ENCODE peak calls at places on chromosome 5, in eight cellular contexts. One of them, this sample, is unnamed.

GRCh38 chr5:36300181-36300926 is 1.3 kb downstream of the RANBP3L start:
- DNase-seq in kidney epithelial cell: no peak
- DNase-seq in SK-N-SH: no peak
- DNase-seq in pancreas: no peak
- DNase-seq in tibial artery: no peak
- DNase-seq in right atrium auricular region: no peak
- DNase-seq in WERI-Rb-1: no peak
- DNase-seq in brain microvascular endothelial cell: no peak
- DNase-seq in this sample: peak; percentile 10

GRCh38 chr5:32276173-32276853 is 36.4 kb downstream of the MTMR12 start:
- DNase-seq in kidney epithelial cell: peak; percentile 77
- DNase-seq in SK-N-SH: no peak
- DNase-seq in pancreas: no peak
- DNase-seq in tibial artery: no peak
- DNase-seq in right atrium auricular region: no peak
- DNase-seq in WERI-Rb-1: no peak
- DNase-seq in brain microvascular endothelial cell: no peak
- DNase-seq in this sample: no peak

GRCh38 chr5:178526796-178527457 is 63.3 kb downstream of the COL23A1 start:
- DNase-seq in kidney epithelial cell: no peak
- DNase-seq in SK-N-SH: no peak
- DNase-seq in pancreas: no peak
- DNase-seq in tibial artery: no peak
- DNase-seq in right atrium auricular region: no peak
- DNase-seq in WERI-Rb-1: no peak
- DNase-seq in brain microvascular endothelial cell: no peak
- DNase-seq in this sample: no peak

GRCh38 chr5:112878760-112879159 is 17.7 kb downstream of the SRP19 start:
- DNase-seq in kidney epithelial cell: peak; percentile 29
- DNase-seq in SK-N-SH: no peak
- DNase-seq in pancreas: no peak
- DNase-seq in tibial artery: no peak
- DNase-seq in right atrium auricular region: no peak
- DNase-seq in WERI-Rb-1: no peak
- DNase-seq in brain microvascular endothelial cell: no peak
- DNase-seq in this sample: no peak

GRCh38 chr5:32794086-32794485 is 83.0 kb downstream of the NPR3 start:
- DNase-seq in kidney epithelial cell: no peak
- DNase-seq in SK-N-SH: no peak
- DNase-seq in pancreas: no peak
- DNase-seq in tibial artery: no peak
- DNase-seq in right atrium auricular region: no peak
- DNase-seq in WERI-Rb-1: no peak
- DNase-seq in brain microvascular endothelial cell: peak; percentile 44
- DNase-seq in this sample: no peak

GRCh38 chr5:98775962-98776687 is 2.7 kb downstream of the RGMB start:
- DNase-seq in kidney epithelial cell: no peak
- DNase-seq in SK-N-SH: no peak
- DNase-seq in pancreas: no peak
- DNase-seq in tibial artery: no peak
- DNase-seq in right atrium auricular region: no peak
- DNase-seq in WERI-Rb-1: no peak
- DNase-seq in brain microvascular endothelial cell: peak; percentile 85
- DNase-seq in this sample: no peak

GRCh38 chr5:173793677-173794570 is 94.2 kb upstream of the CPEB4 start:
- DNase-seq in kidney epithelial cell: no peak
- DNase-seq in SK-N-SH: no peak
- DNase-seq in pancreas: no peak
- DNase-seq in tibial artery: no peak
- DNase-seq in right atrium auricular region: no peak
- DNase-seq in WERI-Rb-1: no peak
- DNase-seq in brain microvascular endothelial cell: no peak
- DNase-seq in this sample: no peak

GRCh38 chr5:97071101-97071500 is 71.3 kb downstream of the LIX1 start:
- DNase-seq in kidney epithelial cell: peak; percentile 54
- DNase-seq in SK-N-SH: no peak
- DNase-seq in pancreas: no peak
- DNase-seq in tibial artery: peak; percentile 29
- DNase-seq in right atrium auricular region: no peak
- DNase-seq in WERI-Rb-1: no peak
- DNase-seq in brain microvascular endothelial cell: no peak
- DNase-seq in this sample: peak; percentile 27

GRCh38 chr5:111454198-111454606 is 58.1 kb downstream of the STARD4 start:
- DNase-seq in kidney epithelial cell: no peak
- DNase-seq in SK-N-SH: peak; percentile 67
- DNase-seq in pancreas: no peak
- DNase-seq in tibial artery: no peak
- DNase-seq in right atrium auricular region: no peak
- DNase-seq in WERI-Rb-1: no peak
- DNase-seq in brain microvascular endothelial cell: no peak
- DNase-seq in this sample: peak; percentile 18

GRCh38 chr5:95718203-95718602 is 12.9 kb upstream of the RHOBTB3 start:
- DNase-seq in kidney epithelial cell: no peak
- DNase-seq in SK-N-SH: no peak
- DNase-seq in pancreas: no peak
- DNase-seq in tibial artery: no peak
- DNase-seq in right atrium auricular region: no peak
- DNase-seq in WERI-Rb-1: no peak
- DNase-seq in brain microvascular endothelial cell: no peak
- DNase-seq in this sample: no peak

GRCh38 chr5:39432687-39433086 is 7.9 kb upstream of the DAB2 start:
- DNase-seq in kidney epithelial cell: no peak
- DNase-seq in SK-N-SH: no peak
- DNase-seq in pancreas: no peak
- DNase-seq in tibial artery: no peak
- DNase-seq in right atrium auricular region: no peak
- DNase-seq in WERI-Rb-1: no peak
- DNase-seq in brain microvascular endothelial cell: no peak
- DNase-seq in this sample: no peak

GRCh38 chr5:93589348-93589662 is 6.3 kb downstream of the NR2F1 start:
- DNase-seq in kidney epithelial cell: no peak
- DNase-seq in SK-N-SH: peak; percentile 33
- DNase-seq in pancreas: no peak
- DNase-seq in tibial artery: no peak
- DNase-seq in right atrium auricular region: no peak
- DNase-seq in WERI-Rb-1: no peak
- DNase-seq in brain microvascular endothelial cell: no peak
- DNase-seq in this sample: no peak

GRCh38 chr5:144125163-144125726 is 45.2 kb downstream of the YIPF5 start:
- DNase-seq in kidney epithelial cell: no peak
- DNase-seq in SK-N-SH: no peak
- DNase-seq in pancreas: no peak
- DNase-seq in tibial artery: no peak
- DNase-seq in right atrium auricular region: no peak
- DNase-seq in WERI-Rb-1: no peak
- DNase-seq in brain microvascular endothelial cell: no peak
- DNase-seq in this sample: no peak

GRCh38 chr5:178120661-178121357 is 7.5 kb downstream of the N4BP3 start:
- DNase-seq in kidney epithelial cell: peak; percentile 61
- DNase-seq in SK-N-SH: peak; percentile 95
- DNase-seq in pancreas: peak; percentile 91
- DNase-seq in tibial artery: no peak
- DNase-seq in right atrium auricular region: no peak
- DNase-seq in WERI-Rb-1: peak; percentile 87
- DNase-seq in brain microvascular endothelial cell: peak; percentile 41
- DNase-seq in this sample: no peak

GRCh38 chr5:143182901-143183820 is 220.3 kb downstream of the NR3C1 start:
- DNase-seq in kidney epithelial cell: no peak
- DNase-seq in SK-N-SH: no peak
- DNase-seq in pancreas: no peak
- DNase-seq in tibial artery: peak; percentile 31
- DNase-seq in right atrium auricular region: no peak
- DNase-seq in WERI-Rb-1: no peak
- DNase-seq in brain microvascular endothelial cell: no peak
- DNase-seq in this sample: no peak

GRCh38 chr5:156687514-156687913 is 162.6 kb upstream of the PPP1R2B start:
- DNase-seq in kidney epithelial cell: no peak
- DNase-seq in SK-N-SH: no peak
- DNase-seq in pancreas: no peak
- DNase-seq in tibial artery: no peak
- DNase-seq in right atrium auricular region: no peak
- DNase-seq in WERI-Rb-1: no peak
- DNase-seq in brain microvascular endothelial cell: no peak
- DNase-seq in this sample: no peak

GRCh38 chr5:6490246-6490645 is 41.6 kb downstream of the UBE2QL1 start:
- DNase-seq in kidney epithelial cell: no peak
- DNase-seq in SK-N-SH: no peak
- DNase-seq in pancreas: no peak
- DNase-seq in tibial artery: no peak
- DNase-seq in right atrium auricular region: no peak
- DNase-seq in WERI-Rb-1: no peak
- DNase-seq in brain microvascular endothelial cell: no peak
- DNase-seq in this sample: no peak

GRCh38 chr5:61625682-61626620 is 293.9 kb downstream of the ZSWIM6 start:
- DNase-seq in kidney epithelial cell: no peak
- DNase-seq in SK-N-SH: no peak
- DNase-seq in pancreas: peak; percentile 90
- DNase-seq in tibial artery: peak; percentile 66
- DNase-seq in right atrium auricular region: peak; percentile 74
- DNase-seq in WERI-Rb-1: no peak
- DNase-seq in brain microvascular endothelial cell: no peak
- DNase-seq in this sample: no peak

GRCh38 chr5:176578391-176578808 is 29.3 kb downstream of the CDHR2 start:
- DNase-seq in kidney epithelial cell: no peak
- DNase-seq in SK-N-SH: peak; percentile 77
- DNase-seq in pancreas: peak; percentile 63
- DNase-seq in tibial artery: no peak
- DNase-seq in right atrium auricular region: no peak
- DNase-seq in WERI-Rb-1: peak; percentile 92
- DNase-seq in brain microvascular endothelial cell: no peak
- DNase-seq in this sample: no peak

GRCh38 chr5:61055434-61056006 is 106.7 kb downstream of the SMIM15 start:
- DNase-seq in kidney epithelial cell: peak; percentile 25
- DNase-seq in SK-N-SH: peak; percentile 41
- DNase-seq in pancreas: no peak
- DNase-seq in tibial artery: no peak
- DNase-seq in right atrium auricular region: no peak
- DNase-seq in WERI-Rb-1: no peak
- DNase-seq in brain microvascular endothelial cell: peak; percentile 43
- DNase-seq in this sample: no peak

GRCh38 chr5:142981886-142982820 is 212.0 kb downstream of the ARHGAP26 start:
- DNase-seq in kidney epithelial cell: no peak
- DNase-seq in SK-N-SH: peak; percentile 43
- DNase-seq in pancreas: peak; percentile 89
- DNase-seq in tibial artery: peak; percentile 67
- DNase-seq in right atrium auricular region: no peak
- DNase-seq in WERI-Rb-1: peak; percentile 86
- DNase-seq in brain microvascular endothelial cell: peak; percentile 69
- DNase-seq in this sample: no peak

GRCh38 chr5:79702606-79703380 is 13.2 kb downstream of the CMYA5 start:
- DNase-seq in kidney epithelial cell: no peak
- DNase-seq in SK-N-SH: peak; percentile 62
- DNase-seq in pancreas: no peak
- DNase-seq in tibial artery: no peak
- DNase-seq in right atrium auricular region: no peak
- DNase-seq in WERI-Rb-1: peak; percentile 33
- DNase-seq in brain microvascular endothelial cell: no peak
- DNase-seq in this sample: peak; percentile 41

GRCh38 chr5:75952963-75953362 is 130.2 kb upstream of the SV2C start:
- DNase-seq in kidney epithelial cell: no peak
- DNase-seq in SK-N-SH: no peak
- DNase-seq in pancreas: no peak
- DNase-seq in tibial artery: no peak
- DNase-seq in right atrium auricular region: no peak
- DNase-seq in WERI-Rb-1: no peak
- DNase-seq in brain microvascular endothelial cell: no peak
- DNase-seq in this sample: no peak

DNA sequence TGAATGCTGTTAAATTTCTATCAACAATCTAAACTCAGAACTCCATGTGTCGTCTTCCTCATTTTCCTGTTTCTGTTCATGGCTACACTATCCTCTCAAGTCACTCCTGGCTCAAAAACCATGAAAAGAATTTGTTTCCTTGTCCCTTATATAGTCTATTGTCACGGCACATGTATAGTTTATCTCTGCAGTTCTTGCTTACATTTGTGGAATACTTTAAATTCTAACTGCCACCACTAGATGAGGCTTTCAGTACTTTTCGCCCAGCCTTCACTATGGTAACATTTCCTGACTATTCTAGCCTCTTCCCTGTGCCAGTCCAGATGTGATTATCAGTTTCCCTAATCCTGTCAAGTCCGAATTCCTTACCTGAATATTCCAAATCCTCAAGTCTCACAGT is 34.6 kb downstream of the PKD2L2 start:
- DNase-seq in kidney epithelial cell: no peak
- DNase-seq in SK-N-SH: no peak
- DNase-seq in pancreas: no peak
- DNase-seq in tibial artery: no peak
- DNase-seq in right atrium auricular region: no peak
- DNase-seq in WERI-Rb-1: no peak
- DNase-seq in brain microvascular endothelial cell: no peak
- DNase-seq in this sample: no peak
- TF ChIP-seq CTCF in kidney epithelial cell: no peak
- TF ChIP-seq CTCF in SK-N-SH: no peak
- TF ChIP-seq CTCF in pancreas: no peak
- TF ChIP-seq CTCF in tibial artery: no peak
- TF ChIP-seq CTCF in right atrium auricular region: no peak
- TF ChIP-seq CTCF in WERI-Rb-1: no peak
- TF ChIP-seq CTCF in brain microvascular endothelial cell: peak; percentile 14
- TF ChIP-seq CTCF in this sample: peak; percentile 19

DNA sequence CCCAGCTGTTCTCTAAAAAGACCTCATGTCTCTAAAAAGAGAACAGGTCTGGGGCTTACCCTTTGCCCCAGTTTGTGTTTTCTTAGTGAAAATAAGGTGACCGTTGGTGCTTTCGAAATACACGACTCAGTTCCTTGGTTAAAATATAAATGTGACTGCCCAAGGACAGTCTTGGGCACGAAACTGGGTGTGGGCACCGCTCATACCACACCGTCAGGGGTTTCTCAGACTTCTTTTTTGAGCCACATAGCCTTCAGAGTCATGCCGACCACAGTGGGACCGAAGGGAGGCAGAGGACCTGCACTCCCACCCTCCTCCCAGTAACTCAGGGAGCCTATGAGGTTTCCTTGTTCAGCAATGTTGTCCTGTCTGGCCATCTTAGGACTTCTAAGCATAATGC is 6.5 kb downstream of the SNX18 start:
- DNase-seq in kidney epithelial cell: no peak
- DNase-seq in SK-N-SH: no peak
- DNase-seq in pancreas: no peak
- DNase-seq in tibial artery: no peak
- DNase-seq in right atrium auricular region: no peak
- DNase-seq in WERI-Rb-1: no peak
- DNase-seq in brain microvascular endothelial cell: no peak
- DNase-seq in this sample: no peak
- H3K4me3 ChIP-seq in kidney epithelial cell: no peak overlapping the region
- H3K4me3 ChIP-seq in SK-N-SH: no peak overlapping the region
- H3K4me3 ChIP-seq in pancreas: no peak overlapping the region
- H3K4me3 ChIP-seq in tibial artery: peak overlapping the region; percentile 98
- H3K4me3 ChIP-seq in right atrium auricular region: no peak overlapping the region
- H3K4me3 ChIP-seq in WERI-Rb-1: no peak overlapping the region
- H3K4me3 ChIP-seq in brain microvascular endothelial cell: no peak overlapping the region
- H3K4me3 ChIP-seq in this sample: no peak overlapping the region

GRCh38 chr5:154461531-154461930 is 15.7 kb downstream of the SAP30L start:
- DNase-seq in kidney epithelial cell: no peak
- DNase-seq in SK-N-SH: no peak
- DNase-seq in pancreas: no peak
- DNase-seq in tibial artery: no peak
- DNase-seq in right atrium auricular region: no peak
- DNase-seq in WERI-Rb-1: no peak
- DNase-seq in brain microvascular endothelial cell: peak; percentile 72
- DNase-seq in this sample: no peak
- TF ChIP-seq CTCF in kidney epithelial cell: peak; percentile 9
- TF ChIP-seq CTCF in SK-N-SH: peak; percentile 39
- TF ChIP-seq CTCF in pancreas: no peak
- TF ChIP-seq CTCF in tibial artery: no peak
- TF ChIP-seq CTCF in right atrium auricular region: no peak
- TF ChIP-seq CTCF in WERI-Rb-1: peak; percentile 22
- TF ChIP-seq CTCF in brain microvascular endothelial cell: peak; percentile 69
- TF ChIP-seq CTCF in this sample: peak; percentile 32

GRCh38 chr5:7745882-7746735 is 104.8 kb downstream of the CFAP90 start:
- DNase-seq in kidney epithelial cell: peak; percentile 16
- DNase-seq in SK-N-SH: peak; percentile 59
- DNase-seq in pancreas: peak; percentile 52
- DNase-seq in tibial artery: peak; percentile 81
- DNase-seq in right atrium auricular region: peak; percentile 77
- DNase-seq in WERI-Rb-1: peak; percentile 90
- DNase-seq in brain microvascular endothelial cell: peak; percentile 56
- DNase-seq in this sample: peak; percentile 3
- H3K4me3 ChIP-seq in kidney epithelial cell: no peak overlapping the region
- H3K4me3 ChIP-seq in SK-N-SH: no peak overlapping the region
- H3K4me3 ChIP-seq in pancreas: no peak overlapping the region
- H3K4me3 ChIP-seq in tibial artery: no peak overlapping the region
- H3K4me3 ChIP-seq in right atrium auricular region: no peak overlapping the region
- H3K4me3 ChIP-seq in WERI-Rb-1: no peak overlapping the region
- H3K4me3 ChIP-seq in brain microvascular endothelial cell: no peak overlapping the region
- H3K4me3 ChIP-seq in this sample: no peak overlapping the region